ENCODE peak calls at places on chromosomes 7 and 10, in six cellular contexts. G, M, K, U, L and C are unnamed samples.
A peak's percentile ranks its signal among the peaks of the same experiment; 100 is the strongest.

GRCh38 chr7:50710441-50711154 is 72.1 kb downstream of the GRB10 start:
- DNase-seq in U (no peak), G (no peak), L (no peak), M (no peak), K (no peak), C (no peak)

GRCh38 chr7:22457471-22457870 is 42.5 kb downstream of the STEAP1B start:
- DNase-seq in M (no peak), U (no peak), L (no peak), K (no peak), G (no peak), C (no peak)

GRCh38 chr10:124535731-124536495 is 74.3 kb downstream of the LHPP start:
- DNase-seq in K (no peak), U (no peak), M (no peak), G (no peak), L (no peak), C (no peak)

GRCh38 chr10:34764347-34764991 is 50.6 kb downstream of the PARD3 start:
- DNase-seq in L (no peak), U (no peak), K (no peak), M (no peak), G (peak; percentile 52), C (no peak)

GRCh38 chr10:49408437-49409306 is 12.8 kb upstream of the DRGX start:
- DNase-seq in G (no peak), K (no peak), M (peak; percentile 19), L (no peak), U (no peak), C (peak; percentile 64)

GRCh38 chr10:11602919-11603523 is 8.4 kb downstream of the USP6NL start:
- DNase-seq in G (no peak), L (peak; percentile 24), K (no peak), U (no peak), M (no peak), C (peak; percentile 51)

GRCh38 chr7:47528471-47528870 is 53.4 kb downstream of the TNS3 start:
- DNase-seq in U (no peak), M (no peak), G (no peak), L (no peak), K (no peak), C (no peak)

GRCh38 chr7:101858437-101859385 is 41.3 kb downstream of the CUX1 start:
- DNase-seq in M (no peak), G (no peak), K (no peak), U (no peak), L (no peak), C (no peak)

GRCh38 chr7:157372300-157373232 is 35.8 kb downstream of the DNAJB6 start:
- DNase-seq in G (no peak), K (no peak), M (no peak), U (no peak), L (no peak), C (no peak)

GRCh38 chr10:8104005-8104404 is 49.5 kb downstream of the GATA3 start:
- DNase-seq in K (no peak), U (no peak), G (no peak), M (no peak), L (no peak), C (no peak)

GRCh38 chr10:73218466-73219191 is 28.4 kb downstream of the DNAJC9 start:
- DNase-seq in M (peak; percentile 43), K (no peak), U (no peak), G (no peak), L (peak; percentile 61), C (peak; percentile 76)

GRCh38 chr7:46970486-46970885 is 611.4 kb downstream of the TNS3 start:
- DNase-seq in L (no peak), U (no peak), K (no peak), G (no peak), M (no peak), C (no peak)

GRCh38 chr10:70729763-70730357 is 55.3 kb downstream of the TBATA start:
- DNase-seq in G (peak; percentile 4), K (no peak), U (no peak), L (no peak), M (peak; percentile 33), C (no peak)

GRCh38 chr7:158805414-158805813 is 23.9 kb downstream of the ESYT2 start:
- DNase-seq in L (no peak), M (no peak), K (no peak), U (no peak), G (no peak), C (no peak)

GRCh38 chr10:16905304-16905703 is 88.1 kb upstream of the RSU1 start:
- DNase-seq in U (no peak), L (no peak), K (no peak), G (no peak), M (peak; percentile 45), C (no peak)

GRCh38 chr10:3226960-3227724 is 54.6 kb upstream of the PITRM1 start:
- DNase-seq in L (peak; percentile 93), M (peak; percentile 45), K (no peak), G (no peak), U (no peak), C (peak; percentile 79)

GRCh38 chr7:29234438-29234837 is 39.9 kb downstream of the CHN2 start:
- DNase-seq in U (no peak), M (no peak), L (no peak), K (no peak), G (no peak), C (no peak)

GRCh38 chr10:77036993-77037734 is 600.4 kb downstream of the KCNMA1 start:
- DNase-seq in K (no peak), L (peak; percentile 55), U (no peak), G (no peak), M (peak; percentile 20), C (peak; percentile 74)

GRCh38 chr10:129961274-129961839 is 2.7 kb downstream of the EBF3 start:
- DNase-seq in K (no peak), U (no peak), G (no peak), L (no peak), M (no peak), C (no peak)

GRCh38 chr7:66353547-66353946 is 148.4 kb downstream of the TPST1 start:
- DNase-seq in K (no peak), L (peak; percentile 86), M (peak; percentile 84), U (no peak), G (no peak), C (no peak)